ENCODE peak calls at places on chromosomes 13 and 19, in ten cellular contexts. G, D, J, L, T, F, E, A, M and O are unnamed samples.

GRCh38 chr13:102226591-102226990 is 175.3 kb downstream of the FGF14 start:
- DNase-seq in G (no peak), D (no peak), J (no peak), L (no peak), T (no peak), F (no peak), E (no peak), A (no peak), M (no peak), O (no peak)

GRCh38 chr19:49430678-49431329 is 5.6 kb downstream of the GFY start:
- DNase-seq in G (no peak), D (no peak), J (no peak), L (no peak), T (no peak), F (peak; percentile 68), E (no peak), A (no peak), M (no peak), O (no peak)

GRCh38 chr19:14496849-14497346 is 971 bp upstream of the GIPC1 start:
- DNase-seq in G (no peak), D (no peak), J (no peak), L (no peak), T (no peak), F (no peak), E (no peak), A (no peak), M (no peak), O (no peak)

GRCh38 chr13:31038834-31039552 is 106.5 kb downstream of the TEX26 start:
- DNase-seq in G (no peak), D (no peak), J (peak; percentile 57), L (no peak), T (no peak), F (no peak), E (no peak), A (no peak), M (no peak), O (no peak)

GRCh38 chr13:45575146-45575829 is 40.3 kb downstream of the ERICH6B start:
- DNase-seq in G (no peak), D (no peak), J (no peak), L (no peak), T (no peak), F (no peak), E (no peak), A (no peak), M (no peak), O (no peak)

GRCh38 chr19:49442354-49442753 is 1.0 kb upstream of the SLC17A7 start:
- DNase-seq in G (peak; percentile 67), D (peak; percentile 79), J (no peak), L (no peak), T (peak; percentile 44), F (peak; percentile 56), E (peak; percentile 79), A (no peak), M (no peak), O (no peak)

GRCh38 chr19:41945135-41945766 is 13.9 kb downstream of the RABAC1 start:
- DNase-seq in G (no peak), D (no peak), J (no peak), L (no peak), T (no peak), F (no peak), E (no peak), A (no peak), M (peak; percentile 67), O (no peak)

GRCh38 chr13:113832631-113833030 is 31.2 kb downstream of the GAS6 start:
- DNase-seq in G (no peak), D (no peak), J (no peak), L (no peak), T (no peak), F (no peak), E (no peak), A (no peak), M (no peak), O (no peak)

GRCh38 chr19:1768248-1768647 is 14.9 kb downstream of the ONECUT3 start:
- DNase-seq in G (peak; percentile 93), D (no peak), J (no peak), L (no peak), T (no peak), F (no peak), E (no peak), A (no peak), M (no peak), O (peak; percentile 39)

GRCh38 chr19:1936430-1936829 is 4.5 kb upstream of the CSNK1G2 start:
- DNase-seq in G (no peak), D (no peak), J (no peak), L (no peak), T (no peak), F (no peak), E (no peak), A (no peak), M (no peak), O (no peak)

GRCh38 chr13:59318320-59318930 is 845.3 kb downstream of the DIAPH3 start:
- DNase-seq in G (peak; percentile 88), D (peak; percentile 71), J (peak; percentile 37), L (peak; percentile 79), T (peak; percentile 83), F (peak; percentile 42), E (no peak), A (peak; percentile 79), M (no peak), O (peak; percentile 86)

GRCh38 chr19:19096641-19097627 is 33.1 kb downstream of the SLC25A42 start:
- DNase-seq in G (no peak), D (no peak), J (no peak), L (no peak), T (no peak), F (no peak), E (no peak), A (no peak), M (no peak), O (no peak)

GRCh38 chr13:99651016-99651415 is 149.7 kb downstream of the TM9SF2 start:
- DNase-seq in G (no peak), D (no peak), J (no peak), L (no peak), T (no peak), F (no peak), E (no peak), A (no peak), M (no peak), O (no peak)

GRCh38 chr19:33052352-33052972 is 12.2 kb downstream of the RHPN2 start:
- DNase-seq in G (no peak), D (peak; percentile 31), J (peak; percentile 49), L (no peak), T (no peak), F (peak; percentile 66), E (no peak), A (peak; percentile 73), M (no peak), O (no peak)

GRCh38 chr19:3038214-3038613 is 9.1 kb upstream of the TLE2 start:
- DNase-seq in G (no peak), D (no peak), J (no peak), L (no peak), T (no peak), F (no peak), E (no peak), A (no peak), M (no peak), O (no peak)

GRCh38 chr13:92270990-92271389 is 872.6 kb downstream of the GPC5 start:
- DNase-seq in G (no peak), D (no peak), J (no peak), L (no peak), T (no peak), F (no peak), E (no peak), A (peak; percentile 26), M (no peak), O (no peak)

GRCh38 chr13:108419768-108420167 is 150.2 kb downstream of the TNFSF13B start:
- DNase-seq in G (no peak), D (no peak), J (no peak), L (no peak), T (no peak), F (no peak), E (no peak), A (no peak), M (no peak), O (no peak)

GRCh38 chr13:109309625-109310363 is 476.6 kb downstream of the IRS2 start:
- DNase-seq in G (no peak), D (no peak), J (no peak), L (no peak), T (no peak), F (peak; percentile 85), E (no peak), A (no peak), M (no peak), O (no peak)

GRCh38 chr19:4970558-4971423 is 1.9 kb downstream of the KDM4B start:
- DNase-seq in G (no peak), D (no peak), J (no peak), L (no peak), T (no peak), F (no peak), E (no peak), A (no peak), M (no peak), O (no peak)

GRCh38 chr19:48806818-48807589 is 3.8 kb downstream of the BCAT2 start:
- DNase-seq in G (peak; percentile 47), D (no peak), J (peak; percentile 37), L (no peak), T (no peak), F (peak; percentile 76), E (no peak), A (peak; percentile 63), M (no peak), O (peak; percentile 55)

GRCh38 chr13:89115307-89115706 is 1444.1 kb downstream of the SLITRK5 start:
- DNase-seq in G (peak; percentile 17), D (no peak), J (no peak), L (no peak), T (no peak), F (no peak), E (no peak), A (no peak), M (no peak), O (no peak)
- TF ChIP-seq CTCF in G (peak; percentile 60), D (no peak), J (peak; percentile 12), L (no peak), T (no peak), F (no peak), E (no peak), A (peak; percentile 1), M (no peak), O (peak; percentile 47)

GRCh38 chr13:71483733-71484132 is 383.3 kb downstream of the DACH1 start:
- DNase-seq in G (no peak), D (no peak), J (no peak), L (no peak), T (no peak), F (no peak), E (no peak), A (no peak), M (no peak), O (no peak)

GRCh38 chr13:71477735-71478134 is 389.3 kb downstream of the DACH1 start:
- DNase-seq in G (no peak), D (no peak), J (no peak), L (no peak), T (no peak), F (no peak), E (no peak), A (no peak), M (no peak), O (no peak)
- TF ChIP-seq CTCF in G (peak; percentile 26), D (no peak), J (no peak), L (peak; percentile 36), T (peak; percentile 41), F (peak; percentile 45), E (no peak), A (peak; percentile 48), M (no peak), O (peak; percentile 79)

GRCh38 chr13:110464547-110465343 is 96.8 kb downstream of the RAB20 start:
- DNase-seq in G (no peak), D (no peak), J (no peak), L (no peak), T (no peak), F (no peak), E (no peak), A (no peak), M (no peak), O (no peak)
- TF ChIP-seq CTCF in G (no peak), D (no peak), J (no peak), L (no peak), T (no peak), F (no peak), E (no peak), A (no peak), M (no peak), O (no peak)

GRCh38 chr19:50703915-50704548 is 15.6 kb downstream of the SHANK1 start:
- DNase-seq in G (no peak), D (no peak), J (no peak), L (no peak), T (no peak), F (peak; percentile 58), E (no peak), A (no peak), M (no peak), O (no peak)
- TF ChIP-seq CTCF in G (no peak), D (no peak), J (peak; percentile 13), L (no peak), T (peak; percentile 30), F (peak; percentile 53), E (no peak), A (peak; percentile 11), M (no peak), O (no peak)